ENCODE peak calls at places on chromosomes 13 and 19, in four cellular contexts. F is gastrocnemius medialis, R is neural crest cell, C is anterior cingulate cortex. G is an unnamed sample.

GRCh38 chr13:91986771-91987515 is 588.5 kb downstream of the GPC5 start:
- DNase-seq in F (no peak), R (no peak), C (no peak), G (no peak)

GRCh38 chr19:5355693-5356092 is 15.1 kb upstream of the PTPRS start:
- DNase-seq in C (no peak), R (no peak), F (no peak), G (no peak)

GRCh38 chr19:53389591-53390377 is 5.2 kb upstream of the ZNF765 start:
- DNase-seq in R (no peak), C (no peak), F (no peak), G (peak; percentile 53)

GRCh38 chr13:59931621-59932020 is 232.1 kb downstream of the DIAPH3 start:
- DNase-seq in C (no peak), F (no peak), R (no peak), G (no peak)

GRCh38 chr19:41144403-41144802 is 30.2 kb downstream of the CYP2F1 start:
- DNase-seq in F (peak; percentile 41), C (peak; percentile 17), R (peak; percentile 80), G (peak; percentile 66)

GRCh38 chr19:51702103-51702753 is 9.1 kb downstream of the SPACA6 start:
- DNase-seq in F (peak; percentile 54), C (peak; percentile 16), R (no peak), G (no peak)

GRCh38 chr13:64855506-64855905 is 2374.6 kb downstream of the PCDH9 start:
- DNase-seq in F (no peak), C (no peak), R (no peak), G (no peak)

GRCh38 chr19:46613525-46613924 is 11.4 kb downstream of the PTGIR start:
- DNase-seq in C (no peak), F (peak; percentile 9), R (no peak), G (no peak)

GRCh38 chr19:23436944-23437343 is 41.7 kb upstream of the ZNF91 start:
- DNase-seq in R (no peak), F (no peak), C (no peak), G (no peak)

GRCh38 chr19:17762505-17763229 is 11.4 kb downstream of the FCHO1 start:
- DNase-seq in F (no peak), C (no peak), R (peak; percentile 71), G (peak; percentile 59)

GRCh38 chr13:109761695-109762094 is 24.7 kb downstream of the IRS2 start:
- DNase-seq in C (no peak), F (no peak), R (no peak), G (no peak)

GRCh38 chr13:38804536-38804935 is 117.7 kb downstream of the FREM2 start:
- DNase-seq in C (no peak), R (no peak), F (no peak), G (no peak)